ENCODE peak calls at places on chromosome 1, in nine cellular contexts. One of them, this sample, is unnamed.

GRCh38 chr1:246583448-246584185 is 17.4 kb downstream of the CNST start:
- DNase-seq in germinal center: no peak
- DNase-seq in NCI-H187 treated with DMSO at 0.1 percent for 48 hours: no peak
- DNase-seq in anterior cingulate cortex: no peak
- DNase-seq in neural crest cell: no peak
- DNase-seq in dermis microvascular lymphatic vessel endothelial cell: no peak
- DNase-seq in stimulated activated CD4-positive, alpha-beta T cell treated with anti-CD3 and anti-CD28 coated beads, TNF-alpha, amount 100 ng/mL, for 48 hours: no peak
- DNase-seq in NB4: no peak
- DNase-seq in activated CD4-positive, alpha-beta T cell treated with anti-CD3 and anti-CD28 coated beads for 24 hours: no peak
- DNase-seq in this sample: no peak

GRCh38 chr1:33260435-33260980 is 4.2 kb downstream of the ZNF362 start:
- DNase-seq in neural crest cell: no peak
- DNase-seq in dermis microvascular lymphatic vessel endothelial cell: no peak
- DNase-seq in activated CD4-positive, alpha-beta T cell treated with anti-CD3 and anti-CD28 coated beads for 24 hours: no peak
- DNase-seq in NCI-H187 treated with DMSO at 0.1 percent for 48 hours: peak
- DNase-seq in stimulated activated CD4-positive, alpha-beta T cell treated with anti-CD3 and anti-CD28 coated beads, TNF-alpha, amount 100 ng/mL, for 48 hours: no peak
- DNase-seq in NB4: no peak
- DNase-seq in germinal center: no peak
- DNase-seq in anterior cingulate cortex: no peak
- DNase-seq in this sample: no peak

GRCh38 chr1:19081218-19081893 is 124.9 kb upstream of the IFFO2 start:
- DNase-seq in activated CD4-positive, alpha-beta T cell treated with anti-CD3 and anti-CD28 coated beads for 24 hours: no peak
- DNase-seq in stimulated activated CD4-positive, alpha-beta T cell treated with anti-CD3 and anti-CD28 coated beads, TNF-alpha, amount 100 ng/mL, for 48 hours: no peak
- DNase-seq in dermis microvascular lymphatic vessel endothelial cell: peak
- DNase-seq in germinal center: no peak
- DNase-seq in neural crest cell: no peak
- DNase-seq in anterior cingulate cortex: no peak
- DNase-seq in NCI-H187 treated with DMSO at 0.1 percent for 48 hours: no peak
- DNase-seq in NB4: peak
- DNase-seq in this sample: peak

GRCh38 chr1:38094711-38095336 is 48.2 kb upstream of the POU3F1 start:
- DNase-seq in germinal center: no peak
- DNase-seq in NCI-H187 treated with DMSO at 0.1 percent for 48 hours: no peak
- DNase-seq in stimulated activated CD4-positive, alpha-beta T cell treated with anti-CD3 and anti-CD28 coated beads, TNF-alpha, amount 100 ng/mL, for 48 hours: no peak
- DNase-seq in NB4: no peak
- DNase-seq in activated CD4-positive, alpha-beta T cell treated with anti-CD3 and anti-CD28 coated beads for 24 hours: no peak
- DNase-seq in anterior cingulate cortex: no peak
- DNase-seq in dermis microvascular lymphatic vessel endothelial cell: no peak
- DNase-seq in neural crest cell: no peak
- DNase-seq in this sample: no peak

GRCh38 chr1:168428063-168428731 is 115.6 kb downstream of the XCL2 start:
- DNase-seq in NB4: no peak
- DNase-seq in NCI-H187 treated with DMSO at 0.1 percent for 48 hours: no peak
- DNase-seq in dermis microvascular lymphatic vessel endothelial cell: no peak
- DNase-seq in stimulated activated CD4-positive, alpha-beta T cell treated with anti-CD3 and anti-CD28 coated beads, TNF-alpha, amount 100 ng/mL, for 48 hours: no peak
- DNase-seq in neural crest cell: no peak
- DNase-seq in germinal center: no peak
- DNase-seq in activated CD4-positive, alpha-beta T cell treated with anti-CD3 and anti-CD28 coated beads for 24 hours: no peak
- DNase-seq in anterior cingulate cortex: no peak
- DNase-seq in this sample: no peak

GRCh38 chr1:169904834-169905233 is 11.1 kb upstream of the SCYL3 start:
- DNase-seq in NCI-H187 treated with DMSO at 0.1 percent for 48 hours: no peak
- DNase-seq in neural crest cell: no peak
- DNase-seq in stimulated activated CD4-positive, alpha-beta T cell treated with anti-CD3 and anti-CD28 coated beads, TNF-alpha, amount 100 ng/mL, for 48 hours: no peak
- DNase-seq in anterior cingulate cortex: no peak
- DNase-seq in germinal center: no peak
- DNase-seq in activated CD4-positive, alpha-beta T cell treated with anti-CD3 and anti-CD28 coated beads for 24 hours: no peak
- DNase-seq in NB4: no peak
- DNase-seq in dermis microvascular lymphatic vessel endothelial cell: no peak
- DNase-seq in this sample: no peak

GRCh38 chr1:219670426-219671149 is 57.7 kb upstream of the ZC3H11B start:
- DNase-seq in germinal center: no peak
- DNase-seq in anterior cingulate cortex: no peak
- DNase-seq in dermis microvascular lymphatic vessel endothelial cell: no peak
- DNase-seq in activated CD4-positive, alpha-beta T cell treated with anti-CD3 and anti-CD28 coated beads for 24 hours: no peak
- DNase-seq in NB4: no peak
- DNase-seq in stimulated activated CD4-positive, alpha-beta T cell treated with anti-CD3 and anti-CD28 coated beads, TNF-alpha, amount 100 ng/mL, for 48 hours: no peak
- DNase-seq in neural crest cell: no peak
- DNase-seq in NCI-H187 treated with DMSO at 0.1 percent for 48 hours: no peak
- DNase-seq in this sample: no peak

GRCh38 chr1:236206548-236206947 is 64.2 kb downstream of the GPR137B start:
- DNase-seq in germinal center: no peak
- DNase-seq in NCI-H187 treated with DMSO at 0.1 percent for 48 hours: no peak
- DNase-seq in NB4: peak
- DNase-seq in anterior cingulate cortex: no peak
- DNase-seq in dermis microvascular lymphatic vessel endothelial cell: no peak
- DNase-seq in neural crest cell: no peak
- DNase-seq in activated CD4-positive, alpha-beta T cell treated with anti-CD3 and anti-CD28 coated beads for 24 hours: no peak
- DNase-seq in stimulated activated CD4-positive, alpha-beta T cell treated with anti-CD3 and anti-CD28 coated beads, TNF-alpha, amount 100 ng/mL, for 48 hours: no peak
- DNase-seq in this sample: no peak

GRCh38 chr1:239816090-239816812 is 275.4 kb upstream of the FMN2 start:
- DNase-seq in NB4: peak
- DNase-seq in NCI-H187 treated with DMSO at 0.1 percent for 48 hours: no peak
- DNase-seq in dermis microvascular lymphatic vessel endothelial cell: no peak
- DNase-seq in neural crest cell: no peak
- DNase-seq in stimulated activated CD4-positive, alpha-beta T cell treated with anti-CD3 and anti-CD28 coated beads, TNF-alpha, amount 100 ng/mL, for 48 hours: no peak
- DNase-seq in germinal center: no peak
- DNase-seq in activated CD4-positive, alpha-beta T cell treated with anti-CD3 and anti-CD28 coated beads for 24 hours: no peak
- DNase-seq in anterior cingulate cortex: no peak
- DNase-seq in this sample: peak

GRCh38 chr1:58652351-58653184 is 47.3 kb downstream of the MYSM1 start:
- DNase-seq in activated CD4-positive, alpha-beta T cell treated with anti-CD3 and anti-CD28 coated beads for 24 hours: peak
- DNase-seq in neural crest cell: peak
- DNase-seq in dermis microvascular lymphatic vessel endothelial cell: peak
- DNase-seq in germinal center: peak
- DNase-seq in NB4: peak
- DNase-seq in anterior cingulate cortex: peak
- DNase-seq in stimulated activated CD4-positive, alpha-beta T cell treated with anti-CD3 and anti-CD28 coated beads, TNF-alpha, amount 100 ng/mL, for 48 hours: peak
- DNase-seq in NCI-H187 treated with DMSO at 0.1 percent for 48 hours: peak
- DNase-seq in this sample: peak

GRCh38 chr1:181541947-181542346 is 58.6 kb downstream of the CACNA1E start:
- DNase-seq in activated CD4-positive, alpha-beta T cell treated with anti-CD3 and anti-CD28 coated beads for 24 hours: no peak
- DNase-seq in stimulated activated CD4-positive, alpha-beta T cell treated with anti-CD3 and anti-CD28 coated beads, TNF-alpha, amount 100 ng/mL, for 48 hours: no peak
- DNase-seq in dermis microvascular lymphatic vessel endothelial cell: no peak
- DNase-seq in neural crest cell: no peak
- DNase-seq in anterior cingulate cortex: no peak
- DNase-seq in NB4: no peak
- DNase-seq in germinal center: no peak
- DNase-seq in NCI-H187 treated with DMSO at 0.1 percent for 48 hours: no peak
- DNase-seq in this sample: no peak

GRCh38 chr1:246725191-246725590 is 982 bp downstream of the SCCPDH start:
- DNase-seq in NB4: peak
- DNase-seq in anterior cingulate cortex: no peak
- DNase-seq in neural crest cell: no peak
- DNase-seq in NCI-H187 treated with DMSO at 0.1 percent for 48 hours: no peak
- DNase-seq in germinal center: no peak
- DNase-seq in dermis microvascular lymphatic vessel endothelial cell: no peak
- DNase-seq in stimulated activated CD4-positive, alpha-beta T cell treated with anti-CD3 and anti-CD28 coated beads, TNF-alpha, amount 100 ng/mL, for 48 hours: no peak
- DNase-seq in activated CD4-positive, alpha-beta T cell treated with anti-CD3 and anti-CD28 coated beads for 24 hours: no peak
- DNase-seq in this sample: no peak

GRCh38 chr1:91501527-91501859 is 842 bp downstream of the CDC7 start:
- DNase-seq in neural crest cell: no peak
- DNase-seq in activated CD4-positive, alpha-beta T cell treated with anti-CD3 and anti-CD28 coated beads for 24 hours: no peak
- DNase-seq in NB4: no peak
- DNase-seq in NCI-H187 treated with DMSO at 0.1 percent for 48 hours: peak
- DNase-seq in anterior cingulate cortex: no peak
- DNase-seq in germinal center: no peak
- DNase-seq in dermis microvascular lymphatic vessel endothelial cell: no peak
- DNase-seq in stimulated activated CD4-positive, alpha-beta T cell treated with anti-CD3 and anti-CD28 coated beads, TNF-alpha, amount 100 ng/mL, for 48 hours: no peak
- DNase-seq in this sample: peak

GRCh38 chr1:248618878-248619277 is 16.0 kb downstream of the OR2T11 start:
- DNase-seq in activated CD4-positive, alpha-beta T cell treated with anti-CD3 and anti-CD28 coated beads for 24 hours: peak
- DNase-seq in NB4: peak
- DNase-seq in anterior cingulate cortex: no peak
- DNase-seq in stimulated activated CD4-positive, alpha-beta T cell treated with anti-CD3 and anti-CD28 coated beads, TNF-alpha, amount 100 ng/mL, for 48 hours: no peak
- DNase-seq in dermis microvascular lymphatic vessel endothelial cell: peak
- DNase-seq in NCI-H187 treated with DMSO at 0.1 percent for 48 hours: no peak
- DNase-seq in neural crest cell: no peak
- DNase-seq in germinal center: peak
- DNase-seq in this sample: peak

GRCh38 chr1:40014253-40014706 is 26.2 kb upstream of the CAP1 start:
- DNase-seq in NB4: peak
- DNase-seq in neural crest cell: no peak
- DNase-seq in dermis microvascular lymphatic vessel endothelial cell: peak
- DNase-seq in germinal center: no peak
- DNase-seq in anterior cingulate cortex: no peak
- DNase-seq in stimulated activated CD4-positive, alpha-beta T cell treated with anti-CD3 and anti-CD28 coated beads, TNF-alpha, amount 100 ng/mL, for 48 hours: no peak
- DNase-seq in NCI-H187 treated with DMSO at 0.1 percent for 48 hours: no peak
- DNase-seq in activated CD4-positive, alpha-beta T cell treated with anti-CD3 and anti-CD28 coated beads for 24 hours: no peak
- DNase-seq in this sample: no peak

GRCh38 chr1:200258447-200259375 is 151.1 kb downstream of the ZNF281 start:
- DNase-seq in NB4: peak
- DNase-seq in stimulated activated CD4-positive, alpha-beta T cell treated with anti-CD3 and anti-CD28 coated beads, TNF-alpha, amount 100 ng/mL, for 48 hours: no peak
- DNase-seq in neural crest cell: no peak
- DNase-seq in anterior cingulate cortex: no peak
- DNase-seq in activated CD4-positive, alpha-beta T cell treated with anti-CD3 and anti-CD28 coated beads for 24 hours: no peak
- DNase-seq in germinal center: peak
- DNase-seq in dermis microvascular lymphatic vessel endothelial cell: peak
- DNase-seq in NCI-H187 treated with DMSO at 0.1 percent for 48 hours: no peak
- DNase-seq in this sample: peak

GRCh38 chr1:93979718-93980319 is 70.6 kb upstream of the GCLM start:
- DNase-seq in dermis microvascular lymphatic vessel endothelial cell: no peak
- DNase-seq in anterior cingulate cortex: no peak
- DNase-seq in neural crest cell: no peak
- DNase-seq in germinal center: no peak
- DNase-seq in activated CD4-positive, alpha-beta T cell treated with anti-CD3 and anti-CD28 coated beads for 24 hours: no peak
- DNase-seq in NCI-H187 treated with DMSO at 0.1 percent for 48 hours: no peak
- DNase-seq in stimulated activated CD4-positive, alpha-beta T cell treated with anti-CD3 and anti-CD28 coated beads, TNF-alpha, amount 100 ng/mL, for 48 hours: no peak
- DNase-seq in NB4: no peak
- DNase-seq in this sample: no peak

GRCh38 chr1:200306954-200307754 is 102.7 kb downstream of the ZNF281 start:
- DNase-seq in stimulated activated CD4-positive, alpha-beta T cell treated with anti-CD3 and anti-CD28 coated beads, TNF-alpha, amount 100 ng/mL, for 48 hours: no peak
- DNase-seq in dermis microvascular lymphatic vessel endothelial cell: peak
- DNase-seq in NB4: peak
- DNase-seq in neural crest cell: no peak
- DNase-seq in activated CD4-positive, alpha-beta T cell treated with anti-CD3 and anti-CD28 coated beads for 24 hours: no peak
- DNase-seq in anterior cingulate cortex: no peak
- DNase-seq in NCI-H187 treated with DMSO at 0.1 percent for 48 hours: no peak
- DNase-seq in germinal center: peak
- DNase-seq in this sample: peak

GRCh38 chr1:92476071-92476607 is 10.6 kb downstream of the GFI1 start:
- DNase-seq in germinal center: no peak
- DNase-seq in stimulated activated CD4-positive, alpha-beta T cell treated with anti-CD3 and anti-CD28 coated beads, TNF-alpha, amount 100 ng/mL, for 48 hours: no peak
- DNase-seq in anterior cingulate cortex: no peak
- DNase-seq in NB4: peak
- DNase-seq in neural crest cell: no peak
- DNase-seq in NCI-H187 treated with DMSO at 0.1 percent for 48 hours: no peak
- DNase-seq in activated CD4-positive, alpha-beta T cell treated with anti-CD3 and anti-CD28 coated beads for 24 hours: no peak
- DNase-seq in dermis microvascular lymphatic vessel endothelial cell: no peak
- DNase-seq in this sample: no peak

GRCh38 chr1:8706995-8707396 is 110.4 kb downstream of the RERE start:
- DNase-seq in NB4: no peak
- DNase-seq in neural crest cell: no peak
- DNase-seq in stimulated activated CD4-positive, alpha-beta T cell treated with anti-CD3 and anti-CD28 coated beads, TNF-alpha, amount 100 ng/mL, for 48 hours: no peak
- DNase-seq in dermis microvascular lymphatic vessel endothelial cell: no peak
- DNase-seq in NCI-H187 treated with DMSO at 0.1 percent for 48 hours: peak
- DNase-seq in germinal center: no peak
- DNase-seq in activated CD4-positive, alpha-beta T cell treated with anti-CD3 and anti-CD28 coated beads for 24 hours: no peak
- DNase-seq in anterior cingulate cortex: no peak
- DNase-seq in this sample: no peak

GRCh38 chr1:181190362-181191035 is 102.0 kb downstream of the IER5 start:
- DNase-seq in anterior cingulate cortex: no peak
- DNase-seq in activated CD4-positive, alpha-beta T cell treated with anti-CD3 and anti-CD28 coated beads for 24 hours: no peak
- DNase-seq in germinal center: no peak
- DNase-seq in neural crest cell: no peak
- DNase-seq in NCI-H187 treated with DMSO at 0.1 percent for 48 hours: no peak
- DNase-seq in dermis microvascular lymphatic vessel endothelial cell: peak
- DNase-seq in NB4: peak
- DNase-seq in stimulated activated CD4-positive, alpha-beta T cell treated with anti-CD3 and anti-CD28 coated beads, TNF-alpha, amount 100 ng/mL, for 48 hours: no peak
- DNase-seq in this sample: peak

GRCh38 chr1:22127248-22127647 is 15.6 kb downstream of the WNT4 start:
- DNase-seq in activated CD4-positive, alpha-beta T cell treated with anti-CD3 and anti-CD28 coated beads for 24 hours: no peak
- DNase-seq in germinal center: no peak
- DNase-seq in neural crest cell: no peak
- DNase-seq in NCI-H187 treated with DMSO at 0.1 percent for 48 hours: no peak
- DNase-seq in anterior cingulate cortex: no peak
- DNase-seq in stimulated activated CD4-positive, alpha-beta T cell treated with anti-CD3 and anti-CD28 coated beads, TNF-alpha, amount 100 ng/mL, for 48 hours: no peak
- DNase-seq in NB4: no peak
- DNase-seq in dermis microvascular lymphatic vessel endothelial cell: no peak
- DNase-seq in this sample: no peak

This sample was measured in SW480.